ENCODE peak calls at places on chromosomes 2 and 18, in seven cellular contexts. J is HepG2, W is PC-3, A is esophagus squamous epithelium, C is colonic mucosa, P is fibroblast of lung, E is Peyer's patch. S is an unnamed sample.
A peak's percentile ranks its signal among the peaks of the same experiment; 100 is the strongest.

GRCh38 chr2:213089438-213089837 is 62.0 kb downstream of the IKZF2 start:
- DNase-seq in J (no peak), W (no peak), A (no peak), C (no peak), P (no peak), E (no peak), S (no peak)

GRCh38 chr2:217038001-217038400 is 178.1 kb upstream of the TNP1 start:
- DNase-seq in J (no peak), W (no peak), A (no peak), C (no peak), P (no peak), E (no peak), S (no peak)

GRCh38 chr2:206084870-206085741 is 868 bp downstream of the INO80D start:
- DNase-seq in J (no peak), W (peak; percentile 19), A (no peak), C (peak; percentile 53), P (peak; percentile 21), E (peak; percentile 26), S (peak; percentile 50)

GRCh38 chr2:88038263-88039105 is 17.1 kb downstream of the KRCC1 start:
- DNase-seq in J (peak; percentile 74), W (peak; percentile 93), A (no peak), C (no peak), P (peak; percentile 83), E (no peak), S (no peak)

GRCh38 chr2:100673115-100673514 is 110.3 kb downstream of the PDCL3 start:
- DNase-seq in J (no peak), W (no peak), A (no peak), C (no peak), P (no peak), E (no peak), S (no peak)

GRCh38 chr2:25879133-25879730 is 945 bp upstream of the ASXL2 start:
- DNase-seq in J (peak; percentile 96), W (peak; percentile 89), A (no peak), C (no peak), P (peak; percentile 47), E (no peak), S (no peak)

GRCh38 chr18:50695431-50696176 is 124.2 kb downstream of the MRO start:
- DNase-seq in J (no peak), W (no peak), A (no peak), C (no peak), P (no peak), E (no peak), S (no peak)

GRCh38 chr2:60054571-60055340 is 498.7 kb downstream of the BCL11A start:
- DNase-seq in J (no peak), W (no peak), A (no peak), C (no peak), P (no peak), E (no peak), S (no peak)

GRCh38 chr2:202530038-202530437 is 104.7 kb upstream of the FAM117B start:
- DNase-seq in J (no peak), W (no peak), A (no peak), C (no peak), P (no peak), E (no peak), S (no peak)

GRCh38 chr18:57581301-57581934 is 5.1 kb downstream of the FECH start:
- DNase-seq in J (no peak), W (no peak), A (no peak), C (no peak), P (no peak), E (peak; percentile 54), S (no peak)

GRCh38 chr2:20411361-20411894 is 35.4 kb upstream of the RHOB start:
- DNase-seq in J (peak; percentile 79), W (peak; percentile 89), A (no peak), C (peak; percentile 94), P (peak; percentile 84), E (peak; percentile 83), S (peak; percentile 81)

GRCh38 chr2:28956415-28956826 is 24.7 kb upstream of the TOGARAM2 start:
- DNase-seq in J (peak; percentile 62), W (no peak), A (no peak), C (no peak), P (peak; percentile 36), E (no peak), S (peak; percentile 37)

GRCh38 chr2:6231166-6231565 is 539.0 kb downstream of the SOX11 start:
- DNase-seq in J (no peak), W (no peak), A (no peak), C (no peak), P (no peak), E (no peak), S (no peak)

GRCh38 chr2:103435010-103435409 is 673.2 kb downstream of the TMEM182 start:
- DNase-seq in J (no peak), W (peak; percentile 44), A (no peak), C (no peak), P (no peak), E (no peak), S (no peak)

GRCh38 chr2:214504599-214505376 is 93.9 kb downstream of the VWC2L start:
- DNase-seq in J (no peak), W (no peak), A (no peak), C (no peak), P (no peak), E (no peak), S (no peak)

GRCh38 chr2:234488913-234489451 is 7.9 kb downstream of the ARL4C start:
- DNase-seq in J (no peak), W (no peak), A (no peak), C (no peak), P (no peak), E (peak; percentile 59), S (no peak)

GRCh38 chr2:29844713-29845320 is 76.6 kb downstream of the ALK start:
- DNase-seq in J (no peak), W (peak; percentile 72), A (no peak), C (no peak), P (no peak), E (no peak), S (no peak)

GRCh38 chr2:227513113-227513512 is 41.2 kb downstream of the AGFG1 start:
- DNase-seq in J (no peak), W (no peak), A (no peak), C (no peak), P (peak; percentile 21), E (no peak), S (no peak)

GRCh38 chr2:227511239-227511930 is 39.4 kb downstream of the AGFG1 start:
- DNase-seq in J (no peak), W (no peak), A (no peak), C (no peak), P (no peak), E (no peak), S (no peak)

GRCh38 chr2:227517724-227518123 is 45.8 kb downstream of the AGFG1 start:
- DNase-seq in J (no peak), W (no peak), A (no peak), C (no peak), P (peak; percentile 21), E (no peak), S (no peak)

GRCh38 chr2:227511955-227512354 is 40.0 kb downstream of the AGFG1 start:
- DNase-seq in J (no peak), W (no peak), A (no peak), C (no peak), P (no peak), E (no peak), S (no peak)

GRCh38 chr2:227515742-227516141 is 43.8 kb downstream of the AGFG1 start:
- DNase-seq in J (no peak), W (no peak), A (no peak), C (no peak), P (no peak), E (no peak), S (no peak)
- H3K4me3 ChIP-seq in J (no peak overlapping the region), W (no peak overlapping the region), A (no peak overlapping the region), C (no peak overlapping the region), P (no peak overlapping the region), E (no peak overlapping the region), S (no peak overlapping the region)

GRCh38 chr18:6609882-6610281 is 119.6 kb upstream of the ARHGAP28 start:
- DNase-seq in J (no peak), W (no peak), A (no peak), C (no peak), P (no peak), E (no peak), S (no peak)

GRCh38 chr18:6606411-6607085 is 123.0 kb upstream of the ARHGAP28 start:
- DNase-seq in J (no peak), W (no peak), A (no peak), C (no peak), P (no peak), E (no peak), S (no peak)

GRCh38 chr18:6607348-6607747 is 122.2 kb upstream of the ARHGAP28 start:
- DNase-seq in J (no peak), W (no peak), A (no peak), C (no peak), P (no peak), E (no peak), S (no peak)

GRCh38 chr18:6613581-6613980 is 115.9 kb upstream of the ARHGAP28 start:
- DNase-seq in J (no peak), W (no peak), A (no peak), C (no peak), P (no peak), E (no peak), S (no peak)

GRCh38 chr18:6610436-6610835 is 119.1 kb upstream of the ARHGAP28 start:
- DNase-seq in J (no peak), W (no peak), A (no peak), C (no peak), P (peak; percentile 43), E (no peak), S (no peak)
- H3K4me1 ChIP-seq in J (no peaks in the 10 kb centered on the region), W (peaks cover 5% of the 10 kb centered on the region), A (no peaks in the 10 kb centered on the region), C (no peaks in the 10 kb centered on the region), P (no peaks in the 10 kb centered on the region), E (no peaks in the 10 kb centered on the region), S (no peaks in the 10 kb centered on the region)

DNA sequence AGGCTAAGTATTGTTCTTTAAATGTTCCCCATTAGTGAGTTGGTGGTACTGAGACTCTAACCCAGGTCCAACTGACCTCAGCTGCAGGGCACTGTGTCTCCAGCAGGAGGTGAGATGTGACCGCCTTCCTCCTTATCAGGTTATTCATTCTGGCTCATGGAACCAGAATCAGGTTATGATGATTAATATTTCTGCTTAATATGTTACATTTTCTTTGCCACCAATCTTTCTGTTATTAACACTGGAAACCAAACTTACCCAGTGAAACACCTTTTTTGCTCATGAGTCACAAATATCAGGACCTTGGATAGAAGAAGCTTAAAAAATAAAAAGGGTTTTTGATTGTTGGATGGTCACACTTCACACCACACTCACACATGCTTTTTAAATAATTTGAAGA is 85.4 kb downstream of the DPP4 start:
- DNase-seq in J (no peak), W (peak; percentile 19), A (no peak), C (no peak), P (no peak), E (no peak), S (no peak)
- TF ChIP-seq CTCF in J (peak; percentile 57), W (peak; percentile 44), A (no peak), C (no peak), P (no peak), E (no peak), S (no peak)

GRCh38 chr2:47035615-47036488 is 119.3 kb downstream of the STPG4 start:
- DNase-seq in J (peak; percentile 78), W (no peak), A (no peak), C (no peak), P (no peak), E (no peak), S (no peak)

GRCh38 chr2:47031909-47032668 is 116.5 kb upstream of the MCFD2 start:
- DNase-seq in J (no peak), W (peak; percentile 10), A (no peak), C (no peak), P (no peak), E (no peak), S (no peak)

GRCh38 chr2:47034973-47035609 is 119.5 kb upstream of the MCFD2 start:
- DNase-seq in J (peak; percentile 80), W (no peak), A (no peak), C (no peak), P (no peak), E (peak; percentile 56), S (no peak)

GRCh38 chr2:47032773-47033101 is 117.1 kb upstream of the MCFD2 start:
- DNase-seq in J (peak; percentile 57), W (no peak), A (no peak), C (no peak), P (no peak), E (no peak), S (no peak)

GRCh38 chr2:47033102-47033880 is 117.7 kb upstream of the MCFD2 start:
- DNase-seq in J (peak; percentile 28), W (peak; percentile 17), A (no peak), C (no peak), P (no peak), E (no peak), S (peak; percentile 52)
- H3K4me3 ChIP-seq in J (peak overlapping the region; percentile 33), W (peak overlapping the region; percentile 26), A (no peak overlapping the region), C (no peak overlapping the region), P (no peak overlapping the region), E (no peak overlapping the region), S (no peak overlapping the region)